ENCODE peak calls at places on chromosomes 11 and 22, in ten cellular contexts. H is mucosa of descending colon; F is adrenal gland; Q is heart right ventricle; C is CD8-positive, alpha-beta T cell; V is fibroblast of pulmonary artery; Y is esophagus squamous epithelium; A is endodermal cell; D is AG04450; W is psoas muscle. K is an unnamed sample.

GRCh38 chr11:120633630-120634374 is 122.3 kb downstream of the GRIK4 start:
- DNase-seq in H (no peak), F (no peak), Q (no peak), C (no peak), V (no peak), Y (no peak), A (no peak), D (no peak), W (no peak), K (no peak)

GRCh38 chr11:120273432-120273831 is 33.5 kb downstream of the POU2F3 start:
- DNase-seq in H (no peak), F (no peak), Q (no peak), C (no peak), V (peak; percentile 42), Y (no peak), A (no peak), D (no peak), W (no peak), K (peak; percentile 68)

GRCh38 chr11:127996825-127997224 is 590.5 kb downstream of the ETS1 start:
- DNase-seq in H (no peak), F (no peak), Q (no peak), C (no peak), V (peak; percentile 50), Y (no peak), A (no peak), D (no peak), W (no peak), K (peak; percentile 7)

GRCh38 chr22:49255154-49255553 is 572.5 kb downstream of the BRD1 start:
- DNase-seq in H (no peak), F (no peak), Q (no peak), C (no peak), V (no peak), Y (no peak), A (peak; percentile 4), D (no peak), W (no peak), K (no peak)

GRCh38 chr22:34055525-34056200 is 135.4 kb upstream of the LARGE1 start:
- DNase-seq in H (no peak), F (no peak), Q (no peak), C (no peak), V (no peak), Y (no peak), A (peak; percentile 90), D (no peak), W (no peak), K (peak; percentile 2)

GRCh38 chr11:16775604-16776283 is 37.3 kb downstream of the C11orf58 start:
- DNase-seq in H (no peak), F (no peak), Q (no peak), C (no peak), V (no peak), Y (no peak), A (peak; percentile 30), D (no peak), W (no peak), K (peak; percentile 38)

GRCh38 chr22:21947040-21948014 is 5.3 kb downstream of the PPM1F start:
- DNase-seq in H (no peak), F (no peak), Q (no peak), C (no peak), V (peak; percentile 65), Y (no peak), A (peak; percentile 75), D (peak; percentile 46), W (no peak), K (peak; percentile 65)

GRCh38 chr11:112465433-112466024 is 204.9 kb upstream of the PLET1 start:
- DNase-seq in H (no peak), F (no peak), Q (no peak), C (no peak), V (no peak), Y (no peak), A (no peak), D (no peak), W (no peak), K (no peak)

DNA sequence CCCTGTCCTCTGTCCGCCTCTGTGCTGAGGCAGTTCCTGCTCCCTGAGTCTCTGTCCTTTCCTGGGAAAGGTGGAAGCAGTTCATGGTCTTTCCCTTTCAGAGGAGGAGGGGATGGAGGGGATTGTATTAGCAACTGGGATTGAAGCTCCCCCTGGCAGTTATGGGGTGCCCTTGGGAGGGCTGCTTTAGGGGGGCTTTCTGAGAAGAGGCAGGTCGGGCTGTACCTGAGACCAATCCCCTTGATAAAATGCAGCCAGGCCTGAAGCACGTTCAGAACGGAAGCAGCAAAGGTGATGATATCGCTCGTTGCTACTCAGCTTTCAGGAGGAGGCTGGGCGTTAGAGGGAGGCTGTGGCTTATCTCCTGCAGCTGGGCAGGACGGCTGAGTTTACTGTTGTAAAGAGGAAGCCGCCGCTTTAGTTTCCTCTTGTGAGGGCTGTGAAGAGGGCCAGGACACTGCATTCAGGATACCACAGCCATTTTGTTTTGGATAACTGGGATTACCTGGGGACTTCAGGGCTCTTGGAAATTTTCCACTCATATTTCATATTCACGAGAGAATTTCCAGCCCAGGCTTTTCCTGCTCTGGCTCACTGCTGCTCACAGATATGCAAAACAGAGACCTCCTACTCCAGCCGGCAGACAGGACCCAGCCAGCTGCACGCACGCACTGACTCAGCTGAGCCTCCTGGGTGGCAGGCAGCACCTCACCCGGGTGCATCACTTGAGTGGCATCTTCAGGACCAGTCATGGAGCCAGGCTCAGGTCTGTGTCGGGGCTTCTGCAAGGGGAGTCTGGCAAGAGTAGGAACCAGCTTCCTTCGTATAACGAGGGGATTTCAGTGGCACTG is 798 bp downstream of the AMPD3 start:
- DNase-seq in H (peak; percentile 83), F (peak; percentile 91), Q (peak; percentile 25), C (peak; percentile 67), V (peak; percentile 63), Y (peak; percentile 25), A (peak; percentile 81), D (peak; percentile 61), W (peak; percentile 53), K (peak; percentile 94)
- H3K4me3 ChIP-seq in H (peak overlapping the region; percentile 3), F (no peak overlapping the region), Q (peak overlapping the region; percentile 27), C (peak overlapping the region; percentile 52), V (peak overlapping the region; percentile 38), Y (peak overlapping the region; percentile 26), A (peak overlapping the region; percentile 54), D (peak overlapping the region; percentile 66), W (peak overlapping the region; percentile 75), K (peak overlapping the region; percentile 45)

DNA sequence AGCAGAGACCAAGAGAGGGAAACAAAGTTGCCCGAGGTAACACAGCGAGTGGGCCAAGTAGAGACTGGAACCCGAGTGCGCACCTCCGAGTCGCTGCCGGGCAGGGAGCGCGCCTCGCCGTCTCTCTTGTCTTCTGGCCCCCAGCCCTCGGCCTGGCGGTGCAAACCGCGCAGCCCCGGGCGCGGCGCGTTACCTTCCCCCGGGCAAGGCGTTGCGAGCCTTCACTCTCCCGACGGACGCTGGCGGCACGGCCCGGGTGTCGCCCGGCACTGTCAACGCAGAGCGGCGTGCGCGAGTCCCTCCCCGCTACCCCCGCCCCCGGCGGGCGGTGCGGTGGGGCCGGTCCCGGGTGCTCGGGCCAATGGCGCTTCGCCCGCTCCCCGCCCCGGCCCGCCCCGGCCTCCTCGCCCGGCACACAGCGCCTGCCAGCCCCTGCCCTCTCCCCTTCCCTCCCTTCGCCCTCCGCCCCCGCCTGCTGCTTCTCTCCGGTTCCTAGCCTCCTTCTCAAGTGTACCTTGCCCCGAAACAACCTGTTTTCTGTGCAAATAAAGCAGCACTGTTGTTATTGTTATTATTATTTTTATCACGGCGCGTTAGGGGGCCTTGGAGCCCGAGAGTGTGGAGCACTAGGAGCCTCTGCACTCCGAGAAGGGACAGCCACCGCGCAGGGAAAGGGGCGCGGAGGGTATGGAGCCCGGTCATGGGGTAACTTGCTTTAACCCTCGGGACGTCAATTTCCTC is at the start of gene SYTL2:
- DNase-seq in H (peak; percentile 90), F (peak; percentile 80), Q (peak; percentile 80), C (peak; percentile 68), V (peak; percentile 22), Y (no peak), A (peak; percentile 93), D (no peak), W (peak; percentile 74), K (peak; percentile 72)
- TF ChIP-seq CTCF in H (no peak), F (no peak), Q (no peak), C (no peak), V (no peak), Y (no peak), A (no peak), D (no peak), W (peak; percentile 8), K (no peak)

GRCh38 chr22:41838842-41839618 is 6.1 kb downstream of the SREBF2 start:
- DNase-seq in H (no peak), F (no peak), Q (no peak), C (no peak), V (no peak), Y (no peak), A (no peak), D (no peak), W (no peak), K (peak; percentile 97)

GRCh38 chr22:41840216-41840615 is 7.3 kb downstream of the SREBF2 start:
- DNase-seq in H (no peak), F (no peak), Q (no peak), C (no peak), V (no peak), Y (no peak), A (no peak), D (no peak), W (no peak), K (no peak)

GRCh38 chr22:41842996-41843970 is 10.4 kb downstream of the SREBF2 start:
- DNase-seq in H (no peak), F (no peak), Q (no peak), C (no peak), V (no peak), Y (no peak), A (no peak), D (no peak), W (no peak), K (peak; percentile 57)

GRCh38 chr22:41844036-41844435 is 11.1 kb downstream of the SREBF2 start:
- DNase-seq in H (no peak), F (no peak), Q (no peak), C (no peak), V (no peak), Y (no peak), A (no peak), D (no peak), W (no peak), K (no peak)

GRCh38 chr22:41841085-41841712 is 8.3 kb downstream of the SREBF2 start:
- DNase-seq in H (no peak), F (no peak), Q (no peak), C (no peak), V (no peak), Y (no peak), A (no peak), D (no peak), W (no peak), K (peak; percentile 45)
- H3K4me3 ChIP-seq in H (no peak overlapping the region), F (no peak overlapping the region), Q (no peak overlapping the region), C (no peak overlapping the region), V (no peak overlapping the region), Y (no peak overlapping the region), A (no peak overlapping the region), D (no peak overlapping the region), W (no peak overlapping the region), K (no peak overlapping the region)

DNA sequence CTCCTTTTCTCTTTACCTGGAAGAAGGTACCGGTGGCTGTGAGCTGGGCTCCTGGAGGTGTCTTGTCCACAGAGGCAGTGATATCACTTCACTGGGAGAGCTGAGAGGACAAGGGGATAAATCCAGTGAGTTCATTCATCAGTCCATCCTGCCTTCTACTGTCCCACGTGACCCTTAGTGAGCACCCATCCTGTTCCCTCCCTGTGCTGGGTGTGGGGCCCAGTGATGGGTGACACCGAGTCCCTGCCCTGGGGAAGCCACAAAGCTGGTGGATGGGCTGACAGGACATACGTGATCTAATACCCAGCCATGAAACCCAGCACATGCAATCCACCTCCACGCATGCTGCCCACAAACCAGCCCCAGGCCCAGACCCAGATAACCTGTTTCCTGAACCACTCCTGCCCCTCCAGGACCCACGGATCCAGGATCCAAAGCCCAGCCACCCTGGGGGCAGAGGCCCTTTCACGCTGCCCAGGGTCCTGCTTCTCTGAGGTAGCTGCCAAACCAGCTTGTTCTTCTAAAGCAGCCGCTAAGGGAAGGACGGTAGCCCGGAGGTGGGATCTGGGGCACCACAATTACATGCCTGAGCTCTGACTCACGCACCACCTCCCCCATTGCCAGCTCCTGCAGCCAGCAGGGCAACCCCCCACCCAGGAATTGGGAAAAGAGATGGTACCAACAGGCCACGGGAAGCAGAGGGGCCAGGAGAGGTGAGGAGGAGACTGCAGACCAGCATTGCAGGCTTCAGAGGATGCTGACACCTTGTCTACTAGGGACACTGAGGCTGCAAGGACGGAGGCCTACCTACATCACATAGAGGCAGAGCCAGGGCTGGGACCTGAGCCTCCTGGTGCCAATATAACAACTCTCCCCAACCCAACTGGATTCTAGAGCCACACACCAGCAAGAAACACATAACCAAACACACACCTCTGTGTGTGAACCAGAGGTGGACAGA is 35.2 kb downstream of the GDPD5 start:
- DNase-seq in H (no peak), F (no peak), Q (no peak), C (no peak), V (peak; percentile 33), Y (no peak), A (peak; percentile 92), D (no peak), W (no peak), K (peak; percentile 38)
- TF ChIP-seq CTCF in H (no peak), F (no peak), Q (no peak), C (no peak), V (no peak), Y (no peak), A (no peak), D (no peak), W (no peak), K (no peak)